ENCODE peak calls at places on chromosomes 3 and 15, in six cellular contexts. K is NCI-H510A treated with DMSO at 0.1 percent for 48 hours, H is fibroblast of lung, C is brain microvascular endothelial cell, R is NCI-H82, O is GM04504. L is an unnamed sample.

GRCh38 chr15:77507911-77508310 is 87.2 kb downstream of the HMG20A start:
- DNase-seq in C (no peak), O (no peak), R (no peak), H (peak; percentile 76), K (no peak), L (no peak)

GRCh38 chr3:179464296-179465092 is 13.2 kb upstream of the GNB4 start:
- DNase-seq in O (no peak), C (no peak), K (peak; percentile 17), R (no peak), H (no peak), L (no peak)

GRCh38 chr3:133996251-133996661 is 33.5 kb downstream of the SLCO2A1 start:
- DNase-seq in R (no peak), O (no peak), K (no peak), C (no peak), H (peak; percentile 13), L (peak; percentile 88)

GRCh38 chr3:170391108-170391507 is 27.6 kb upstream of the CLDN11 start:
- DNase-seq in R (no peak), K (no peak), C (no peak), O (no peak), H (no peak), L (no peak)

GRCh38 chr15:90994059-90994416 is 297 bp downstream of the PRC1 start:
- DNase-seq in R (peak; percentile 47), O (no peak), H (peak; percentile 6), K (no peak), C (no peak), L (no peak)

GRCh38 chr3:189276481-189277190 is 104.9 kb downstream of the TPRG1 start:
- DNase-seq in R (no peak), K (no peak), C (peak; percentile 43), O (peak; percentile 91), H (peak; percentile 86), L (no peak)

GRCh38 chr15:82942691-82943090 is 9.8 kb downstream of the HOMER2 start:
- DNase-seq in K (no peak), C (no peak), H (peak; percentile 77), O (peak; percentile 23), R (no peak), L (no peak)

GRCh38 chr3:128080323-128080898 is 28.2 kb downstream of the SEC61A1 start:
- DNase-seq in C (peak; percentile 93), K (no peak), O (peak; percentile 74), H (peak; percentile 91), R (no peak), L (no peak)

GRCh38 chr3:127671523-127672428 is 976 bp upstream of the ABTB1 start:
- DNase-seq in O (no peak), K (no peak), H (peak; percentile 7), C (no peak), R (peak; percentile 39), L (no peak)

GRCh38 chr3:111758642-111759041 is 100.4 kb upstream of the PHLDB2 start:
- DNase-seq in C (peak; percentile 67), H (peak; percentile 65), K (no peak), O (no peak), R (no peak), L (no peak)

GRCh38 chr3:30006111-30006510 is 600.3 kb upstream of the TGFBR2 start:
- DNase-seq in C (no peak), K (no peak), O (no peak), H (no peak), R (no peak), L (no peak)

GRCh38 chr3:57731311-57731710 is 24.8 kb upstream of the SLMAP start:
- DNase-seq in K (no peak), O (no peak), C (no peak), H (peak; percentile 60), R (no peak), L (no peak)

GRCh38 chr15:90934949-90935751 is at the start of gene UNC45A:
- DNase-seq in H (peak; percentile 81), R (peak; percentile 93), C (peak; percentile 68), O (no peak), K (peak; percentile 89), L (peak; percentile 49)

GRCh38 chr3:129435367-129435766 is 4.4 kb downstream of the MBD4 start:
- DNase-seq in H (no peak), K (no peak), C (no peak), O (no peak), R (no peak), L (no peak)

GRCh38 chr15:57421540-57421939 is 45.2 kb downstream of the CGNL1 start:
- DNase-seq in H (no peak), K (no peak), R (no peak), O (no peak), C (no peak), L (no peak)

GRCh38 chr3:157453824-157454223 is 17.2 kb downstream of the PTX3 start:
- DNase-seq in C (no peak), R (no peak), H (no peak), K (no peak), O (no peak), L (no peak)

GRCh38 chr3:172447611-172448579 is at the start of gene GHSR:
- DNase-seq in O (no peak), K (no peak), H (no peak), R (no peak), C (no peak), L (no peak)

GRCh38 chr3:188455748-188456147 is 301.8 kb downstream of the LPP start:
- DNase-seq in K (no peak), O (no peak), H (no peak), C (no peak), R (no peak), L (no peak)

GRCh38 chr3:191269289-191270085 is 59.7 kb upstream of the CCDC50 start:
- DNase-seq in H (peak; percentile 71), R (no peak), K (no peak), C (no peak), O (no peak), L (no peak)